ENCODE peak calls at places on chromosomes 5 and 9, in four cellular contexts. M is fibroblast of lung, Z is OCI-LY7, X is upper lobe of right lung. T is an unnamed sample.

GRCh38 chr5:149372041-149372805 is 6.9 kb downstream of the IL17B start:
- DNase-seq in M (no peak), Z (no peak), X (no peak), T (no peak)

GRCh38 chr9:70602364-70603019 is 188.0 kb upstream of the KLF9 start:
- DNase-seq in M (peak), Z (peak), X (no peak), T (peak)

GRCh38 chr5:76790632-76791290 is 28.1 kb upstream of the F2RL1 start:
- DNase-seq in M (peak), Z (no peak), X (no peak), T (no peak)

GRCh38 chr5:131947445-131947844 is 2.0 kb upstream of the MEIKIN start:
- DNase-seq in M (no peak), Z (no peak), X (no peak), T (no peak)

GRCh38 chr9:83061036-83061435 is 1.9 kb downstream of the RASEF start:
- DNase-seq in M (no peak), Z (no peak), X (no peak), T (no peak)

GRCh38 chr9:105694848-105695581 is 674 bp downstream of the TMEM38B start:
- DNase-seq in M (peak), Z (peak), X (peak), T (peak)

GRCh38 chr5:170181902-170182301 is 50.9 kb upstream of the C5orf58 start:
- DNase-seq in M (no peak), Z (no peak), X (no peak), T (no peak)

GRCh38 chr5:115274584-115274983 is 11.9 kb upstream of the PGGT1B start:
- DNase-seq in M (no peak), Z (no peak), X (no peak), T (peak)

GRCh38 chr9:99433555-99433954 is 211.5 kb downstream of the SEC61B start:
- DNase-seq in M (peak), Z (peak), X (peak), T (peak)

GRCh38 chr9:132447346-132447745 is 37.3 kb downstream of the CFAP77 start:
- DNase-seq in M (no peak), Z (no peak), X (no peak), T (no peak)

GRCh38 chr5:115068239-115069086 is 101.2 kb downstream of the TRIM36 start:
- DNase-seq in M (peak), Z (no peak), X (no peak), T (peak)

GRCh38 chr9:88953401-88954029 is 37.8 kb upstream of the S1PR3 start:
- DNase-seq in M (peak), Z (no peak), X (no peak), T (no peak)

GRCh38 chr9:69513291-69513690 is 158.9 kb downstream of the APBA1 start:
- DNase-seq in M (no peak), Z (no peak), X (no peak), T (no peak)

GRCh38 chr9:111632051-111632450 is 917 bp downstream of the DNAJC25 start:
- DNase-seq in M (peak), Z (peak), X (no peak), T (no peak)

GRCh38 chr9:117835798-117836197 is 131.6 kb downstream of the TLR4 start:
- DNase-seq in M (no peak), Z (no peak), X (no peak), T (no peak)

GRCh38 chr5:28408186-28408585 is 1369.8 kb upstream of the CDH9 start:
- DNase-seq in M (no peak), Z (no peak), X (no peak), T (no peak)

GRCh38 chr9:127451681-127452480 is 571 bp downstream of the LRSAM1 start:
- DNase-seq in M (peak), Z (peak), X (peak), T (peak)

GRCh38 chr9:75117572-75117971 is 29.3 kb downstream of the OSTF1 start:
- DNase-seq in M (no peak), Z (no peak), X (no peak), T (no peak)

GRCh38 chr5:127029513-127030258 is 672 bp downstream of the MARCHF3 start:
- DNase-seq in M (peak), Z (peak), X (peak), T (peak)

GRCh38 chr9:126386088-126386487 is 59.5 kb downstream of the MVB12B start:
- DNase-seq in M (no peak), Z (peak), X (no peak), T (peak)

GRCh38 chr5:139061274-139061673 is 136.9 kb downstream of the SIL1 start:
- DNase-seq in M (peak), Z (no peak), X (peak), T (no peak)

GRCh38 chr9:137387891-137388560 is 34.9 kb downstream of the EXD3 start:
- DNase-seq in M (no peak), Z (no peak), X (no peak), T (no peak)
- H3K27ac ChIP-seq in M (no peak), Z (no peak), X (peak), T (no peak)

GRCh38 chr9:136943291-136944093 is 1.0 kb downstream of the FBXW5 start:
- DNase-seq in M (peak), Z (peak), X (peak), T (peak)

GRCh38 chr9:136941231-136942111 is 3.1 kb downstream of the FBXW5 start:
- DNase-seq in M (no peak), Z (no peak), X (no peak), T (no peak)

GRCh38 chr9:136944094-136944518 is 432 bp downstream of the FBXW5 start:
- DNase-seq in M (peak), Z (no peak), X (no peak), T (no peak)

GRCh38 chr9:136942112-136942880 is 2.2 kb downstream of the FBXW5 start:
- DNase-seq in M (no peak), Z (no peak), X (peak), T (no peak)

GRCh38 chr9:136942881-136943230 is 1.7 kb downstream of the FBXW5 start:
- DNase-seq in M (no peak), Z (no peak), X (no peak), T (no peak)
- H3K27ac ChIP-seq in M (no peak), Z (no peak), X (no peak), T (no peak)

GRCh38 chr5:107389769-107390168 is 281.0 kb downstream of the EFNA5 start:
- DNase-seq in M (no peak), Z (peak), X (no peak), T (no peak)

GRCh38 chr5:107391787-107392186 is 278.9 kb downstream of the EFNA5 start:
- DNase-seq in M (no peak), Z (no peak), X (no peak), T (no peak)

GRCh38 chr5:107385701-107386100 is 285.0 kb downstream of the EFNA5 start:
- DNase-seq in M (no peak), Z (no peak), X (no peak), T (no peak)

GRCh38 chr5:107389130-107389553 is 281.6 kb downstream of the EFNA5 start:
- DNase-seq in M (peak), Z (peak), X (no peak), T (peak)

GRCh38 chr5:107388111-107388861 is 282.5 kb downstream of the EFNA5 start:
- DNase-seq in M (peak), Z (peak), X (no peak), T (no peak)
- H3K27ac ChIP-seq in M (peak), Z (peak), X (peak), T (no peak)

GRCh38 chr9:91898451-91899433 is 51.3 kb downstream of the ROR2 start:
- DNase-seq in M (peak), Z (no peak), X (no peak), T (peak)

GRCh38 chr9:91894023-91894422 is 56.0 kb downstream of the ROR2 start:
- DNase-seq in M (no peak), Z (no peak), X (no peak), T (no peak)

GRCh38 chr9:91897201-91897600 is 52.8 kb downstream of the ROR2 start:
- DNase-seq in M (no peak), Z (no peak), X (no peak), T (no peak)

GRCh38 chr9:91896096-91896495 is 53.9 kb downstream of the ROR2 start:
- DNase-seq in M (no peak), Z (no peak), X (no peak), T (no peak)

GRCh38 chr9:91896513-91897121 is 53.4 kb downstream of the ROR2 start:
- DNase-seq in M (peak), Z (no peak), X (no peak), T (no peak)
- H3K27ac ChIP-seq in M (no peak), Z (no peak), X (no peak), T (no peak)